ENCODE peak calls at places on chromosomes 12 and 14, in nine cellular contexts. F is posterior cingulate gyrus, P is germinal center, T is uterus, Y is NCI-H1436, A is ELF-1, E is Panc1, O is hippocampal formation, U is NCI-H1092. V is an unnamed sample.
A peak's percentile ranks its signal among the peaks of the same experiment; 100 is the strongest.

GRCh38 chr12:118164798-118165486 is 29.0 kb downstream of the PEBP1 start:
- DNase-seq in F (no peak), P (no peak), T (no peak), Y (peak; percentile 2), A (peak; percentile 66), E (no peak), O (peak; percentile 13), U (no peak), V (no peak)

GRCh38 chr12:54991161-54991991 is 6.8 kb upstream of the TESPA1 start:
- DNase-seq in F (no peak), P (peak; percentile 46), T (no peak), Y (no peak), A (no peak), E (no peak), O (no peak), U (no peak), V (no peak)

GRCh38 chr14:100131181-100131580 is 28.3 kb downstream of the DEGS2 start:
- DNase-seq in F (no peak), P (no peak), T (no peak), Y (no peak), A (peak; percentile 34), E (no peak), O (no peak), U (no peak), V (no peak)

GRCh38 chr14:67673451-67673850 is 981 bp downstream of the VTI1B start:
- DNase-seq in F (no peak), P (no peak), T (no peak), Y (no peak), A (no peak), E (no peak), O (no peak), U (no peak), V (no peak)

GRCh38 chr14:104799657-104800599 is 973 bp upstream of the ZBTB42 start:
- DNase-seq in F (no peak), P (peak; percentile 82), T (peak; percentile 88), Y (peak; percentile 66), A (peak; percentile 49), E (no peak), O (peak; percentile 43), U (no peak), V (peak; percentile 93)

GRCh38 chr14:49526101-49526500 is 60.1 kb downstream of the RPS29 start:
- DNase-seq in F (no peak), P (no peak), T (no peak), Y (no peak), A (no peak), E (no peak), O (no peak), U (no peak), V (no peak)

GRCh38 chr14:61388173-61388975 is 67.0 kb downstream of the PRKCH start:
- DNase-seq in F (no peak), P (peak; percentile 48), T (no peak), Y (peak; percentile 88), A (peak; percentile 69), E (no peak), O (no peak), U (no peak), V (no peak)

GRCh38 chr12:129657179-129657578 is 246.6 kb downstream of the TMEM132D start:
- DNase-seq in F (no peak), P (no peak), T (no peak), Y (no peak), A (no peak), E (no peak), O (no peak), U (no peak), V (no peak)

GRCh38 chr12:54631988-54632728 is 2.5 kb downstream of the LACRT start:
- DNase-seq in F (no peak), P (no peak), T (no peak), Y (no peak), A (peak; percentile 5), E (no peak), O (no peak), U (no peak), V (no peak)

GRCh38 chr14:31965735-31966598 is 111.1 kb upstream of the ARHGAP5 start:
- DNase-seq in F (no peak), P (no peak), T (no peak), Y (no peak), A (peak; percentile 23), E (no peak), O (no peak), U (no peak), V (no peak)

GRCh38 chr12:39503445-39503844 is 60.5 kb upstream of the KIF21A start:
- DNase-seq in F (no peak), P (no peak), T (no peak), Y (no peak), A (no peak), E (no peak), O (no peak), U (no peak), V (no peak)

GRCh38 chr14:56412453-56413434 is 166.9 kb upstream of the TMEM260 start:
- DNase-seq in F (no peak), P (no peak), T (no peak), Y (no peak), A (no peak), E (no peak), O (no peak), U (no peak), V (no peak)

GRCh38 chr14:75361751-75362433 is 65.9 kb upstream of the JDP2 start:
- DNase-seq in F (no peak), P (no peak), T (peak; percentile 43), Y (no peak), A (no peak), E (no peak), O (no peak), U (no peak), V (no peak)

GRCh38 chr14:87217023-87217422 is 776.0 kb downstream of the GALC start:
- DNase-seq in F (no peak), P (no peak), T (no peak), Y (no peak), A (no peak), E (no peak), O (no peak), U (no peak), V (no peak)

GRCh38 chr12:94789510-94790225 is 139.3 kb upstream of the TMCC3 start:
- DNase-seq in F (no peak), P (no peak), T (no peak), Y (no peak), A (no peak), E (no peak), O (no peak), U (no peak), V (no peak)

GRCh38 chr14:31275731-31276130 is 68.1 kb upstream of the HECTD1 start:
- DNase-seq in F (no peak), P (no peak), T (no peak), Y (no peak), A (no peak), E (no peak), O (no peak), U (no peak), V (no peak)

GRCh38 chr12:104676636-104677035 is 219.9 kb downstream of the CHST11 start:
- DNase-seq in F (no peak), P (no peak), T (no peak), Y (no peak), A (no peak), E (no peak), O (no peak), U (no peak), V (no peak)

GRCh38 chr14:38286481-38286880 is 30.6 kb upstream of the CLEC14A start:
- DNase-seq in F (no peak), P (no peak), T (no peak), Y (no peak), A (no peak), E (no peak), O (no peak), U (no peak), V (no peak)

GRCh38 chr14:102568115-102568614 is 24.3 kb upstream of the RCOR1 start:
- DNase-seq in F (no peak), P (peak; percentile 58), T (no peak), Y (no peak), A (peak; percentile 92), E (no peak), O (no peak), U (no peak), V (no peak)

GRCh38 chr12:131091976-131092691 is 138.4 kb downstream of the ADGRD1 start:
- DNase-seq in F (peak; percentile 9), P (no peak), T (peak; percentile 11), Y (no peak), A (no peak), E (no peak), O (no peak), U (no peak), V (peak; percentile 59)

GRCh38 chr14:31692376-31692781 is 131.2 kb downstream of the NUBPL start:
- DNase-seq in F (no peak), P (no peak), T (no peak), Y (peak; percentile 34), A (no peak), E (no peak), O (no peak), U (peak; percentile 27), V (no peak)

GRCh38 chr12:92739099-92739498 is 36.3 kb downstream of the PLEKHG7 start:
- DNase-seq in F (no peak), P (no peak), T (no peak), Y (no peak), A (peak; percentile 10), E (no peak), O (no peak), U (no peak), V (no peak)

GRCh38 chr14:102592969-102593840 is 756 bp downstream of the RCOR1 start:
- DNase-seq in F (no peak), P (peak; percentile 70), T (peak; percentile 55), Y (no peak), A (peak; percentile 46), E (no peak), O (peak; percentile 31), U (peak; percentile 34), V (peak; percentile 76)

GRCh38 chr14:31336646-31337045 is 83.7 kb downstream of the HEATR5A start:
- DNase-seq in F (no peak), P (no peak), T (no peak), Y (no peak), A (no peak), E (no peak), O (no peak), U (no peak), V (no peak)

GRCh38 chr14:22753586-22753985 is 12.9 kb upstream of the OXA1L start:
- DNase-seq in F (no peak), P (no peak), T (no peak), Y (no peak), A (no peak), E (no peak), O (no peak), U (no peak), V (no peak)

GRCh38 chr14:85344847-85345591 is 184.9 kb upstream of the FLRT2 start:
- DNase-seq in F (no peak), P (no peak), T (no peak), Y (no peak), A (no peak), E (no peak), O (no peak), U (no peak), V (no peak)

GRCh38 chr12:122079532-122080081 is 1.1 kb downstream of the MLXIP start:
- DNase-seq in F (no peak), P (no peak), T (no peak), Y (no peak), A (peak; percentile 44), E (no peak), O (no peak), U (no peak), V (no peak)

GRCh38 chr14:25042362-25043299 is 7.3 kb downstream of the STXBP6 start:
- DNase-seq in F (no peak), P (no peak), T (no peak), Y (no peak), A (peak; percentile 9), E (no peak), O (peak; percentile 55), U (peak; percentile 9), V (no peak)

GRCh38 chr12:119178544-119179334 is at the start of gene HSPB8:
- DNase-seq in F (peak; percentile 57), P (no peak), T (peak; percentile 89), Y (no peak), A (peak; percentile 87), E (peak; percentile 69), O (peak; percentile 46), U (no peak), V (peak; percentile 83)

GRCh38 chr12:45613306-45613705 is 116.2 kb upstream of the ARID2 start:
- DNase-seq in F (no peak), P (no peak), T (no peak), Y (no peak), A (no peak), E (no peak), O (no peak), U (no peak), V (no peak)